ENCODE peak calls at places on chromosomes 3 and 15, in eight cellular contexts. H, W, T, L, R, Q, S and E are unnamed samples.

GRCh38 chr3:19825175-19825574 is 108.8 kb downstream of the EFHB start:
- DNase-seq in H (no peak), W (no peak), T (no peak), L (no peak), R (no peak), Q (no peak), S (no peak), E (no peak)

GRCh38 chr3:150216041-150216811 is 191.9 kb upstream of the TSC22D2 start:
- DNase-seq in H (peak), W (peak), T (peak), L (no peak), R (peak), Q (no peak), S (peak), E (no peak)

GRCh38 chr15:47813985-47814384 is 96.7 kb downstream of the SEMA6D start:
- DNase-seq in H (no peak), W (no peak), T (no peak), L (no peak), R (no peak), Q (no peak), S (no peak), E (no peak)

GRCh38 chr15:69637818-69638217 is 185.2 kb downstream of the RPLP1 start:
- DNase-seq in H (no peak), W (no peak), T (no peak), L (no peak), R (no peak), Q (no peak), S (no peak), E (peak)

GRCh38 chr15:68885070-68885469 is 45.3 kb upstream of the SPESP1 start:
- DNase-seq in H (peak), W (peak), T (no peak), L (no peak), R (peak), Q (no peak), S (peak), E (no peak)

GRCh38 chr3:18436213-18436612 is 11.1 kb upstream of the SATB1 start:
- DNase-seq in H (no peak), W (no peak), T (no peak), L (no peak), R (no peak), Q (no peak), S (no peak), E (no peak)

GRCh38 chr15:28100516-28101195 is 1.5 kb upstream of the OCA2 start:
- DNase-seq in H (no peak), W (no peak), T (peak), L (no peak), R (no peak), Q (no peak), S (no peak), E (peak)

GRCh38 chr3:13686332-13686731 is 137.4 kb downstream of the FBLN2 start:
- DNase-seq in H (no peak), W (no peak), T (no peak), L (no peak), R (no peak), Q (no peak), S (no peak), E (no peak)

GRCh38 chr3:5347486-5347885 is 160.0 kb downstream of the EDEM1 start:
- DNase-seq in H (no peak), W (no peak), T (no peak), L (no peak), R (no peak), Q (peak), S (no peak), E (no peak)

GRCh38 chr3:174356596-174356995 is 502.5 kb upstream of the NAALADL2 start:
- DNase-seq in H (no peak), W (no peak), T (no peak), L (no peak), R (no peak), Q (no peak), S (no peak), E (no peak)

GRCh38 chr15:57527382-57528091 is 64.2 kb upstream of the MYZAP start:
- DNase-seq in H (peak), W (peak), T (no peak), L (no peak), R (peak), Q (peak), S (peak), E (no peak)

GRCh38 chr3:210649-211048 is 14.1 kb downstream of the CHL1 start:
- DNase-seq in H (no peak), W (no peak), T (no peak), L (no peak), R (no peak), Q (no peak), S (no peak), E (no peak)

GRCh38 chr3:51962854-51963530 is 4.3 kb downstream of the PCBP4 start:
- DNase-seq in H (peak), W (no peak), T (no peak), L (no peak), R (no peak), Q (no peak), S (no peak), E (no peak)

GRCh38 chr15:34725565-34725964 is 29.2 kb downstream of the GJD2 start:
- DNase-seq in H (peak), W (peak), T (no peak), L (no peak), R (peak), Q (peak), S (no peak), E (no peak)

GRCh38 chr3:71201939-71202338 is 381.6 kb downstream of the FOXP1 start:
- DNase-seq in H (peak), W (peak), T (no peak), L (no peak), R (peak), Q (no peak), S (peak), E (peak)

GRCh38 chr15:36617529-36618196 is 38.2 kb downstream of the CDIN1 start:
- DNase-seq in H (no peak), W (no peak), T (no peak), L (no peak), R (no peak), Q (no peak), S (no peak), E (no peak)

GRCh38 chr3:148999806-149000205 is 8.5 kb downstream of the GYG1 start:
- DNase-seq in H (peak), W (no peak), T (no peak), L (no peak), R (no peak), Q (no peak), S (no peak), E (no peak)

GRCh38 chr15:93200448-93201226 is 111.6 kb upstream of the RGMA start:
- DNase-seq in H (no peak), W (no peak), T (no peak), L (no peak), R (no peak), Q (no peak), S (no peak), E (no peak)

GRCh38 chr3:130901463-130902204 is 7.8 kb downstream of the ATP2C1 start:
- DNase-seq in H (no peak), W (no peak), T (no peak), L (no peak), R (no peak), Q (no peak), S (no peak), E (no peak)

GRCh38 chr3:177523991-177524438 is 326.7 kb upstream of the TBL1XR1 start:
- DNase-seq in H (peak), W (no peak), T (no peak), L (no peak), R (no peak), Q (no peak), S (no peak), E (no peak)

GRCh38 chr3:126034481-126035361 is 49.2 kb downstream of the SLC41A3 start:
- DNase-seq in H (peak), W (no peak), T (peak), L (no peak), R (peak), Q (no peak), S (no peak), E (peak)

GRCh38 chr3:124770341-124771082 is 40.3 kb downstream of the UMPS start:
- DNase-seq in H (peak), W (no peak), T (no peak), L (no peak), R (no peak), Q (no peak), S (no peak), E (no peak)

GRCh38 chr15:89472785-89473256 is 23.6 kb downstream of the RHCG start:
- DNase-seq in H (peak), W (peak), T (no peak), L (no peak), R (peak), Q (peak), S (peak), E (peak)

GRCh38 chr15:79089331-79089889 is 1.2 kb downstream of the RASGRF1 start:
- DNase-seq in H (no peak), W (no peak), T (peak), L (no peak), R (no peak), Q (no peak), S (no peak), E (peak)

GRCh38 chr3:191352014-191352413 is 21.7 kb upstream of the UTS2B start:
- DNase-seq in H (no peak), W (no peak), T (no peak), L (no peak), R (no peak), Q (no peak), S (no peak), E (no peak)

GRCh38 chr3:179871782-179872181 is 165.0 kb downstream of the PEX5L start:
- DNase-seq in H (no peak), W (no peak), T (no peak), L (no peak), R (peak), Q (no peak), S (no peak), E (no peak)